ENCODE peak calls at places on chromosome 19, in eight cellular contexts. One of them, this sample, is unnamed.

GRCh38 chr19:48596679-48597465 is 9.7 kb upstream of the SPACA4 start:
- DNase-seq in sigmoid colon: no peak
- DNase-seq in endodermal cell: no peak
- DNase-seq in neuronal stem cell: no peak
- DNase-seq in suprapubic skin: no peak
- DNase-seq in pancreas: no peak
- DNase-seq in CD8-positive, alpha-beta T cell: peak; percentile 62
- DNase-seq in coronary artery: no peak
- DNase-seq in this sample: no peak

GRCh38 chr19:55377356-55378131 is 918 bp downstream of the TMEM190 start:
- DNase-seq in sigmoid colon: no peak
- DNase-seq in endodermal cell: peak; percentile 73
- DNase-seq in neuronal stem cell: no peak
- DNase-seq in suprapubic skin: no peak
- DNase-seq in pancreas: no peak
- DNase-seq in CD8-positive, alpha-beta T cell: no peak
- DNase-seq in coronary artery: no peak
- DNase-seq in this sample: peak; percentile 55

GRCh38 chr19:33486936-33487793 is 34.4 kb downstream of the PEPD start:
- DNase-seq in sigmoid colon: peak; percentile 56
- DNase-seq in endodermal cell: no peak
- DNase-seq in neuronal stem cell: no peak
- DNase-seq in suprapubic skin: peak; percentile 54
- DNase-seq in pancreas: no peak
- DNase-seq in CD8-positive, alpha-beta T cell: no peak
- DNase-seq in coronary artery: no peak
- DNase-seq in this sample: peak; percentile 84

GRCh38 chr19:17671906-17672305 is 16.2 kb downstream of the UNC13A start:
- DNase-seq in sigmoid colon: no peak
- DNase-seq in endodermal cell: peak; percentile 84
- DNase-seq in neuronal stem cell: no peak
- DNase-seq in suprapubic skin: no peak
- DNase-seq in pancreas: no peak
- DNase-seq in CD8-positive, alpha-beta T cell: no peak
- DNase-seq in coronary artery: no peak
- DNase-seq in this sample: peak; percentile 54

GRCh38 chr19:1389033-1389940 is 5.6 kb downstream of the NDUFS7 start:
- DNase-seq in sigmoid colon: no peak
- DNase-seq in endodermal cell: no peak
- DNase-seq in neuronal stem cell: no peak
- DNase-seq in suprapubic skin: no peak
- DNase-seq in pancreas: no peak
- DNase-seq in CD8-positive, alpha-beta T cell: no peak
- DNase-seq in coronary artery: no peak
- DNase-seq in this sample: no peak

GRCh38 chr19:4519521-4520277 is 1.4 kb upstream of the PLIN4 start:
- DNase-seq in sigmoid colon: peak; percentile 95
- DNase-seq in endodermal cell: no peak
- DNase-seq in neuronal stem cell: no peak
- DNase-seq in suprapubic skin: no peak
- DNase-seq in pancreas: no peak
- DNase-seq in CD8-positive, alpha-beta T cell: no peak
- DNase-seq in coronary artery: no peak
- DNase-seq in this sample: no peak

GRCh38 chr19:23070353-23070781 is 46.5 kb upstream of the ZNF730 start:
- DNase-seq in sigmoid colon: peak; percentile 68
- DNase-seq in endodermal cell: peak; percentile 75
- DNase-seq in neuronal stem cell: no peak
- DNase-seq in suprapubic skin: peak; percentile 81
- DNase-seq in pancreas: peak; percentile 27
- DNase-seq in CD8-positive, alpha-beta T cell: no peak
- DNase-seq in coronary artery: no peak
- DNase-seq in this sample: no peak

GRCh38 chr19:7391218-7391670 is 42.5 kb downstream of the ARHGEF18 start:
- DNase-seq in sigmoid colon: no peak
- DNase-seq in endodermal cell: no peak
- DNase-seq in neuronal stem cell: no peak
- DNase-seq in suprapubic skin: no peak
- DNase-seq in pancreas: no peak
- DNase-seq in CD8-positive, alpha-beta T cell: no peak
- DNase-seq in coronary artery: no peak
- DNase-seq in this sample: no peak

GRCh38 chr19:51509823-51510660 is 8.4 kb upstream of the SIGLEC12 start:
- DNase-seq in sigmoid colon: no peak
- DNase-seq in endodermal cell: no peak
- DNase-seq in neuronal stem cell: no peak
- DNase-seq in suprapubic skin: no peak
- DNase-seq in pancreas: no peak
- DNase-seq in CD8-positive, alpha-beta T cell: no peak
- DNase-seq in coronary artery: no peak
- DNase-seq in this sample: no peak

GRCh38 chr19:1316466-1316865 is 30.8 kb downstream of the EFNA2 start:
- DNase-seq in sigmoid colon: no peak
- DNase-seq in endodermal cell: no peak
- DNase-seq in neuronal stem cell: no peak
- DNase-seq in suprapubic skin: no peak
- DNase-seq in pancreas: no peak
- DNase-seq in CD8-positive, alpha-beta T cell: no peak
- DNase-seq in coronary artery: no peak
- DNase-seq in this sample: no peak

GRCh38 chr19:8887364-8887763 is 55.2 kb downstream of the MBD3L1 start:
- DNase-seq in sigmoid colon: no peak
- DNase-seq in endodermal cell: no peak
- DNase-seq in neuronal stem cell: no peak
- DNase-seq in suprapubic skin: no peak
- DNase-seq in pancreas: no peak
- DNase-seq in CD8-positive, alpha-beta T cell: no peak
- DNase-seq in coronary artery: no peak
- DNase-seq in this sample: no peak

GRCh38 chr19:4090351-4091220 is 23.9 kb upstream of the ZBTB7A start:
- DNase-seq in sigmoid colon: no peak
- DNase-seq in endodermal cell: no peak
- DNase-seq in neuronal stem cell: no peak
- DNase-seq in suprapubic skin: no peak
- DNase-seq in pancreas: no peak
- DNase-seq in CD8-positive, alpha-beta T cell: no peak
- DNase-seq in coronary artery: no peak
- DNase-seq in this sample: no peak

GRCh38 chr19:51327066-51327985 is 14.6 kb downstream of the VSIG10L start:
- DNase-seq in sigmoid colon: no peak
- DNase-seq in endodermal cell: peak; percentile 95
- DNase-seq in neuronal stem cell: peak; percentile 48
- DNase-seq in suprapubic skin: no peak
- DNase-seq in pancreas: peak; percentile 28
- DNase-seq in CD8-positive, alpha-beta T cell: peak; percentile 54
- DNase-seq in coronary artery: no peak
- DNase-seq in this sample: no peak

GRCh38 chr19:8340341-8341096 is 2.5 kb downstream of the KANK3 start:
- DNase-seq in sigmoid colon: peak; percentile 87
- DNase-seq in endodermal cell: peak; percentile 82
- DNase-seq in neuronal stem cell: no peak
- DNase-seq in suprapubic skin: no peak
- DNase-seq in pancreas: no peak
- DNase-seq in CD8-positive, alpha-beta T cell: no peak
- DNase-seq in coronary artery: no peak
- DNase-seq in this sample: peak; percentile 69

GRCh38 chr19:51830263-51830662 is 35.3 kb downstream of the FPR3 start:
- DNase-seq in sigmoid colon: no peak
- DNase-seq in endodermal cell: no peak
- DNase-seq in neuronal stem cell: no peak
- DNase-seq in suprapubic skin: no peak
- DNase-seq in pancreas: no peak
- DNase-seq in CD8-positive, alpha-beta T cell: no peak
- DNase-seq in coronary artery: no peak
- DNase-seq in this sample: no peak

GRCh38 chr19:51750381-51751124 is 1.1 kb downstream of the FPR1 start:
- DNase-seq in sigmoid colon: no peak
- DNase-seq in endodermal cell: no peak
- DNase-seq in neuronal stem cell: no peak
- DNase-seq in suprapubic skin: peak; percentile 32
- DNase-seq in pancreas: no peak
- DNase-seq in CD8-positive, alpha-beta T cell: no peak
- DNase-seq in coronary artery: no peak
- DNase-seq in this sample: no peak

GRCh38 chr19:20661150-20661819 is at the start of gene ZNF626:
- DNase-seq in sigmoid colon: peak; percentile 98
- DNase-seq in endodermal cell: peak; percentile 98
- DNase-seq in neuronal stem cell: peak; percentile 98
- DNase-seq in suprapubic skin: peak; percentile 98
- DNase-seq in pancreas: peak; percentile 96
- DNase-seq in CD8-positive, alpha-beta T cell: peak; percentile 92
- DNase-seq in coronary artery: peak; percentile 96
- DNase-seq in this sample: peak; percentile 95

GRCh38 chr19:49853852-49854849 is 3.2 kb downstream of the PTOV1 start:
- DNase-seq in sigmoid colon: no peak
- DNase-seq in endodermal cell: peak; percentile 49
- DNase-seq in neuronal stem cell: no peak
- DNase-seq in suprapubic skin: no peak
- DNase-seq in pancreas: peak; percentile 31
- DNase-seq in CD8-positive, alpha-beta T cell: no peak
- DNase-seq in coronary artery: no peak
- DNase-seq in this sample: no peak

GRCh38 chr19:31570718-31571117 is 221.5 kb upstream of the TSHZ3 start:
- DNase-seq in sigmoid colon: peak; percentile 25
- DNase-seq in endodermal cell: peak; percentile 20
- DNase-seq in neuronal stem cell: no peak
- DNase-seq in suprapubic skin: no peak
- DNase-seq in pancreas: no peak
- DNase-seq in CD8-positive, alpha-beta T cell: no peak
- DNase-seq in coronary artery: peak; percentile 36
- DNase-seq in this sample: no peak

GRCh38 chr19:4586691-4587090 is 27.2 kb upstream of the SEMA6B start:
- DNase-seq in sigmoid colon: no peak
- DNase-seq in endodermal cell: no peak
- DNase-seq in neuronal stem cell: no peak
- DNase-seq in suprapubic skin: no peak
- DNase-seq in pancreas: no peak
- DNase-seq in CD8-positive, alpha-beta T cell: no peak
- DNase-seq in coronary artery: no peak
- DNase-seq in this sample: no peak

GRCh38 chr19:29631450-29631849 is 25.4 kb downstream of the POP4 start:
- DNase-seq in sigmoid colon: no peak
- DNase-seq in endodermal cell: no peak
- DNase-seq in neuronal stem cell: no peak
- DNase-seq in suprapubic skin: no peak
- DNase-seq in pancreas: no peak
- DNase-seq in CD8-positive, alpha-beta T cell: no peak
- DNase-seq in coronary artery: no peak
- DNase-seq in this sample: no peak

DNA sequence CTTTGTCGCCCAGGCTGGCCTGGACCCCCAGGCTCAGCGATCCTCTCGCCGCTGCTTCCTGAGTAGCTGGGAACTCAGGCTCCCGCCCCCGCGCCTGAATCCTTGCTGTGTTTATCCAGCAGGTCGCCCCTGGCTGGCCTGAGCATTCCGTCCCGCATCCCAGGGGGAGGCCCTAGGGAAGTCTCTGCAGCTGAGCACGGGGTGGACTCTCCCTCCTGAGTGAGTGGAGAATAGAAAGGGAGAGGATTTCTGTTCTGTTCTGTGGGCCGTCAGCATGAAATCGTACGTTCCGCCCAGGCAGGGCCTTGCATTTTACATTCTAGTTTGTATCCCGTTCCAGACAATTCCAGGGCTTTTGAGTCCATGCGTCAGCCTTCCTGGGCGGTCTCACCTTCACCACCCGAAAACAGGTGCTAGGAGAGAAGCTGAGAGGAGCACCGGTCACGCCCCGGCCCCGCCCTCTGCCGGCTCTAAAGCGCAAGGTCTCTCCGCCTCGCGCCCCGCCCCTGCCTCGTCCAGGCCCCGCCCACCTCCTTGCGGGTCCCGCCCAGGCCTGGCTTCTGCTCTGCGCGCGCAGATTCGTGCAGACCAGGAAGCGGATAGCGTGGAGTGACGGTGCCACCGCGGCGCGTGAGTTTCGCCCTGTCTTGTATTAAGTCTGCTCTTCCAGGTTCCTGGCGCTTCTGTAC is at the start of gene ZNF761:
- DNase-seq in sigmoid colon: peak; percentile 97
- DNase-seq in endodermal cell: peak; percentile 99
- DNase-seq in neuronal stem cell: peak; percentile 90
- DNase-seq in suprapubic skin: peak; percentile 98
- DNase-seq in pancreas: peak; percentile 99
- DNase-seq in CD8-positive, alpha-beta T cell: peak; percentile 100
- DNase-seq in coronary artery: peak; percentile 96
- DNase-seq in this sample: peak; percentile 95
- H3K27ac ChIP-seq in sigmoid colon: peak within 1 kb of the TSS; percentile 72
- H3K27ac ChIP-seq in endodermal cell: no peak within 1 kb of the TSS
- H3K27ac ChIP-seq in neuronal stem cell: peak within 1 kb of the TSS; percentile 66
- H3K27ac ChIP-seq in suprapubic skin: peak within 1 kb of the TSS; percentile 83
- H3K27ac ChIP-seq in pancreas: peak within 1 kb of the TSS; percentile 97
- H3K27ac ChIP-seq in CD8-positive, alpha-beta T cell: peak within 1 kb of the TSS; percentile 79
- H3K27ac ChIP-seq in coronary artery: peak within 1 kb of the TSS; percentile 80
- H3K27ac ChIP-seq in this sample: peak within 1 kb of the TSS; percentile 61

GRCh38 chr19:19122902-19123301 is 15.4 kb downstream of the TMEM161A start:
- DNase-seq in sigmoid colon: no peak
- DNase-seq in endodermal cell: no peak
- DNase-seq in neuronal stem cell: no peak
- DNase-seq in suprapubic skin: no peak
- DNase-seq in pancreas: no peak
- DNase-seq in CD8-positive, alpha-beta T cell: no peak
- DNase-seq in coronary artery: no peak
- DNase-seq in this sample: no peak
- H3K4me3 ChIP-seq in sigmoid colon: no peak overlapping the region
- H3K4me3 ChIP-seq in endodermal cell: no peak overlapping the region
- H3K4me3 ChIP-seq in neuronal stem cell: no peak overlapping the region
- H3K4me3 ChIP-seq in suprapubic skin: no peak overlapping the region
- H3K4me3 ChIP-seq in pancreas: no peak overlapping the region
- H3K4me3 ChIP-seq in CD8-positive, alpha-beta T cell: no peak overlapping the region
- H3K4me3 ChIP-seq in coronary artery: no peak overlapping the region
- H3K4me3 ChIP-seq in this sample: no peak overlapping the region

DNA sequence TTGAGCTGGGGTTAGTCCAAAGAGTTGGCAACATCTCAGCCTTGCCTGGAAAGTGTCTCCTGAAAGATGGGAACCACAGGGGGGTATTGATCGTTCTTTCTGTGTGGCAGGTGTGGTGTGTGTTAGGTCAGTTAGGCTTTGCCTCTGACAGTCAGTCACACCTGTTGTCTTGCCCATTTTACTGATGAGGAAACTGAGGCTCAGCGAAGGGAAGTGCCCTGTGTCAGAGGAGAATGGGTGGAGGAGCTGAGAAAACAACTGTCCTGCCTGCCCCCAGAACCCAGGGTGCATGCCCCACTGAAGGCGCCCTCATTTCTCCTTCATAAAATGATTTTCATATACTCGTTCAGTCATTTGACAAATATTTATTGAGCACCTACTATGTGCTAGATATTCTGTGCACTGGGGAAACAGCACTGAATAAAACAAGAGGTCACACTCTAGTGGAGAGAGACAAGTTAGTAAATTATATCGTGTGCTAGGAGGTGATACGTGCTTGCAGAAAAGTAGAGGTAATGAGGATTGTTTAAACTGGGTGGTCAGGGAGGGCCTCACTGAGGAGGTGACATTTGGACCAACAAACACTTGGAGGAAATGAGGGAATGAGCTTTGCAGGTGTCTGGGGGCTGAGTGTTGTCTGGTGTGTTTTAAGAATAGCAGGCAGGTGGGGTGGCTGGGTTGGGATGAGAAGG is 1.6 kb downstream of the FXYD5 start:
- DNase-seq in sigmoid colon: no peak
- DNase-seq in endodermal cell: no peak
- DNase-seq in neuronal stem cell: no peak
- DNase-seq in suprapubic skin: no peak
- DNase-seq in pancreas: no peak
- DNase-seq in CD8-positive, alpha-beta T cell: no peak
- DNase-seq in coronary artery: no peak
- DNase-seq in this sample: no peak
- H3K27ac ChIP-seq in sigmoid colon: no peak overlapping the region
- H3K27ac ChIP-seq in endodermal cell: no peak overlapping the region
- H3K27ac ChIP-seq in neuronal stem cell: no peak overlapping the region
- H3K27ac ChIP-seq in suprapubic skin: no peak overlapping the region
- H3K27ac ChIP-seq in pancreas: no peak overlapping the region
- H3K27ac ChIP-seq in CD8-positive, alpha-beta T cell: peak overlapping the region; percentile 93
- H3K27ac ChIP-seq in coronary artery: peak overlapping the region; percentile 86
- H3K27ac ChIP-seq in this sample: no peak overlapping the region

GRCh38 chr19:43640424-43640757 is 741 bp upstream of the CADM4 start:
- DNase-seq in sigmoid colon: no peak
- DNase-seq in endodermal cell: peak; percentile 53
- DNase-seq in neuronal stem cell: no peak
- DNase-seq in suprapubic skin: no peak
- DNase-seq in pancreas: no peak
- DNase-seq in CD8-positive, alpha-beta T cell: no peak
- DNase-seq in coronary artery: no peak
- DNase-seq in this sample: no peak
- H3K4me3 ChIP-seq in sigmoid colon: peak overlapping the region; percentile 65
- H3K4me3 ChIP-seq in endodermal cell: peak overlapping the region; percentile 75
- H3K4me3 ChIP-seq in neuronal stem cell: peak overlapping the region; percentile 89
- H3K4me3 ChIP-seq in suprapubic skin: peak overlapping the region; percentile 55
- H3K4me3 ChIP-seq in pancreas: peak overlapping the region; percentile 53
- H3K4me3 ChIP-seq in CD8-positive, alpha-beta T cell: peak overlapping the region; percentile 62
- H3K4me3 ChIP-seq in coronary artery: peak overlapping the region; percentile 78
- H3K4me3 ChIP-seq in this sample: no peak overlapping the region